ENCODE peak calls at places on chromosomes 1 and 21, in six cellular contexts. P, K, R, N, B and A are unnamed samples.

GRCh38 chr1:192826791-192827477 is 18.1 kb downstream of the RGS2 start:
- DNase-seq in P (no peak), K (no peak), R (no peak), N (no peak), B (no peak), A (no peak)

GRCh38 chr1:88276158-88276557 is 407.9 kb upstream of the PKN2 start:
- DNase-seq in P (no peak), K (no peak), R (no peak), N (no peak), B (no peak), A (no peak)

GRCh38 chr1:204443871-204444581 is 32.4 kb upstream of the PPP1R15B start:
- DNase-seq in P (no peak), K (no peak), R (no peak), N (no peak), B (no peak), A (no peak)

GRCh38 chr1:36605942-36606690 is 123.4 kb upstream of the CSF3R start:
- DNase-seq in P (no peak), K (no peak), R (no peak), N (no peak), B (no peak), A (no peak)

GRCh38 chr1:81144240-81144639 is 656.5 kb upstream of the ADGRL2 start:
- DNase-seq in P (no peak), K (no peak), R (no peak), N (no peak), B (no peak), A (no peak)

GRCh38 chr1:234702342-234703000 is 92.5 kb upstream of the IRF2BP2 start:
- DNase-seq in P (no peak), K (peak; percentile 90), R (peak; percentile 28), N (no peak), B (no peak), A (no peak)

GRCh38 chr1:6440198-6441126 is 15.9 kb downstream of the ESPN start:
- DNase-seq in P (peak; percentile 74), K (no peak), R (peak; percentile 82), N (peak; percentile 87), B (peak; percentile 56), A (peak; percentile 62)

GRCh38 chr1:46246548-46247432 is 773 bp upstream of the RAD54L start:
- DNase-seq in P (peak; percentile 62), K (peak; percentile 75), R (peak; percentile 61), N (peak; percentile 65), B (no peak), A (no peak)

GRCh38 chr1:55822896-55823295 is 607.7 kb upstream of the USP24 start:
- DNase-seq in P (no peak), K (no peak), R (no peak), N (no peak), B (no peak), A (no peak)

GRCh38 chr1:89286549-89287181 is 14.0 kb upstream of the GBP5 start:
- DNase-seq in P (no peak), K (no peak), R (no peak), N (no peak), B (no peak), A (no peak)

GRCh38 chr1:117235863-117236465 is 25.2 kb upstream of the VTCN1 start:
- DNase-seq in P (no peak), K (no peak), R (no peak), N (no peak), B (no peak), A (no peak)

GRCh38 chr1:2399890-2400575 is 8.4 kb downstream of the RER1 start:
- DNase-seq in P (no peak), K (no peak), R (no peak), N (no peak), B (no peak), A (no peak)

GRCh38 chr1:168589136-168589535 is 12.7 kb downstream of the XCL1 start:
- DNase-seq in P (no peak), K (no peak), R (no peak), N (no peak), B (no peak), A (no peak)

GRCh38 chr1:27504588-27505419 is 14.8 kb upstream of the WASF2 start:
- DNase-seq in P (no peak), K (peak; percentile 91), R (peak; percentile 67), N (peak; percentile 54), B (peak; percentile 31), A (no peak)

GRCh38 chr1:2801535-2802291 is at the start of gene TTC34:
- DNase-seq in P (peak; percentile 45), K (peak; percentile 61), R (peak; percentile 27), N (peak; percentile 28), B (no peak), A (no peak)

GRCh38 chr1:202229376-202229775 is 35.8 kb downstream of the LGR6 start:
- DNase-seq in P (no peak), K (no peak), R (no peak), N (no peak), B (no peak), A (no peak)

GRCh38 chr1:110880708-110881374 is 7.9 kb downstream of the CD53 start:
- DNase-seq in P (peak; percentile 79), K (no peak), R (no peak), N (no peak), B (no peak), A (no peak)

GRCh38 chr1:107935396-107936064 is 29.4 kb downstream of the VAV3 start:
- DNase-seq in P (no peak), K (no peak), R (no peak), N (no peak), B (no peak), A (no peak)

GRCh38 chr1:4060850-4061249 is 160.8 kb upstream of the C1orf174 start:
- DNase-seq in P (no peak), K (no peak), R (no peak), N (no peak), B (no peak), A (no peak)

GRCh38 chr1:239997160-239997514 is 94.5 kb upstream of the FMN2 start:
- DNase-seq in P (no peak), K (no peak), R (no peak), N (no peak), B (no peak), A (no peak)

GRCh38 chr1:241637046-241637590 is 3.1 kb downstream of the CHML start:
- DNase-seq in P (no peak), K (no peak), R (no peak), N (no peak), B (no peak), A (no peak)

GRCh38 chr21:20783611-20784010 is 214.6 kb upstream of the NCAM2 start:
- DNase-seq in P (no peak), K (no peak), R (no peak), N (no peak), B (no peak), A (no peak)

GRCh38 chr1:73205294-73205973 is 923.1 kb upstream of the NEGR1 start:
- DNase-seq in P (no peak), K (no peak), R (no peak), N (no peak), B (no peak), A (no peak)
- TF ChIP-seq CTCF in P (no peak), K (no peak), R (no peak), N (no peak), B (no peak), A (no peak)

GRCh38 chr21:43904316-43904925 is 39.4 kb downstream of the AGPAT3 start:
- DNase-seq in P (no peak), K (peak; percentile 61), R (no peak), N (no peak), B (no peak), A (no peak)

GRCh38 chr21:43907751-43908150 is 42.7 kb downstream of the AGPAT3 start:
- DNase-seq in P (no peak), K (peak; percentile 42), R (no peak), N (no peak), B (no peak), A (no peak)

GRCh38 chr21:43905726-43906455 is 40.9 kb downstream of the AGPAT3 start:
- DNase-seq in P (no peak), K (peak; percentile 36), R (no peak), N (no peak), B (no peak), A (no peak)

GRCh38 chr21:43908167-43908566 is 43.1 kb downstream of the AGPAT3 start:
- DNase-seq in P (no peak), K (peak; percentile 64), R (no peak), N (no peak), B (no peak), A (no peak)

DNA sequence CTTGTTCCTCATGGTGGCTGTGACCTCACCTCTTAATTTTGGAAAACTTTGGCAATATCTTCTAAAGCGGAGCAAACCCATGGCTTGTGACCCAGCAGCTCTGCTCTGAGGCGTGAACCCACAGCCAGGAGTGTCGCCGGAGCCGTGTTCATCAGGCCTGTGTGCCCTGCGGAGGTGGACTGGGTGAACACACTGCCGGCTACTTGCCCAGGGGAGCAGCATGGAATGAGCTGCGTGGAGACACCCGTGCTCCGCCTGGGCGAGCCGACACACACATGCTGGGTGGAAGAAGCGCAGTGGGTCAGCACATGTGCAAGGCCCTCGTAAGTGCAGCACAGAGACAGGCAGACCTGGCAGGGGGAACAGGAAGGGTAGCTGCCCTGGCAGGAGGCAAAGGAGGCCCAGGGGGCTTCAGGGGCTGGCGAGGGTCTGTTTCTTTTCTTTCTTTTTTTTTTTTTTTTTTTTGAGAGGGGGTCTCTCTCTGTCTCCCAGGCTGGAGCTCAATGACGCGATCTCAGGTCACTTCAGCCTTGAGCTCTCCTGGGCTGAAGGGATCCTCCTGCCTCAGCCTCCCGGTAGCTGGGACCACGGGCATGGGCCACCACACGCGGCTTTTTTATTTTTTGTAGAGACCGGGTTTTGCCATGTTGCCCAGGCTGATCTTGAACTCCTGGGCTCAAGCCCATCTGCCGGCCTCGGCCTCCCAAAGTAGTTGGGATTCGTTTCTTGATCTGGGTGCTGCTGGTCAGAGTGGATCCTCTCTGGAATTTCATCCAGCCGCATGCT is 41.8 kb downstream of the AGPAT3 start:
- DNase-seq in P (no peak), K (peak; percentile 44), R (no peak), N (no peak), B (no peak), A (no peak)
- H3K4me1 ChIP-seq in P (no peaks in the 10 kb centered on the region), K (peaks cover 7% of the 10 kb centered on the region), R (peaks cover 6% of the 10 kb centered on the region), N (peaks cover 9% of the 10 kb centered on the region), B (peaks cover 13% of the 10 kb centered on the region), A (peaks cover 21% of the 10 kb centered on the region)

GRCh38 chr1:156811171-156811570 is 5.5 kb downstream of the SH2D2A start:
- DNase-seq in P (no peak), K (no peak), R (no peak), N (no peak), B (no peak), A (no peak)
- H3K4me3 ChIP-seq in P (no peak overlapping the region), K (no peak overlapping the region), R (no peak overlapping the region), N (no peak overlapping the region), B (no peak overlapping the region), A (no peak overlapping the region)

DNA sequence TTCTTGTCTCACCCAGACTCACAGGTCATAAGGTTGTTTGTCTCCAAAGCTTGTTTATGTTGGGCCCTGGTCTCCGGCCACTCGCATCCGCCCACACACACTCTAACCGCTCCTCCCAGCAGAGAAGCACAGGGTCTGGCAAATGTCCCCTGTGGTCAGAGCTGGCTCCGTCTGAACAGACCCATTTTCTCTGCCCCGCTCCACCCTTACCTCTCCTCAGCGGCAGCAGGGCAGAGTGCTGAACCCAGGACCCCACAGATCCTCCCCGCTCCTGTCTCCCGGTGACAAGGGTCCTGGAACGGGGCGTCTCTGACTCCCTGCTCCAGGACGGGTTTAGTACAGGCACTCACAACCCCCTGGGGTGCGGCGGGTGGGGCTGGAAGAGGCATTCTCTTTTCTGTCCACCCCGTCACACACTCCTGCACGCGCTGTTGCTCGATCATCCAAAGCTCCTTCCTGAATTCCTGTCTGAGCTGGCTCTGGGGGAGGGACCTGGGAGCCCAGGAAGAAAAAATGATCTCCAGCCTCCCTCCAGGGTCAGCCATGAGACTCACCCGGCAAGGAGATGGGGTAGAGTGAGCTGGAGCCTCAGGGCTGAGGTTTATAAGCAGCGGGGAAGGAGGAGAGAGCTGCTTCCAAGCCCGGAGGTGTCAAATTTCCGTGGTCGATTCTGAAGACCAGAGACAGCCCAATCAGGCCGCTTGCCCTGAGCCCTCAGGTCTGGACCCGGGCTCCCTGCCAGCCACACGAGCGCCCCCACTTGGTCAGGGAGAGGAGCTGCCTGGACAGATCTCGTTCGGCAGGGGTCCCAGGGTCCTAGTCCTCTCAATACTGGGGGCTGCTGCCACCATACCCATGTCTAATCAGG is at the start of gene S100A13:
- DNase-seq in P (no peak), K (peak; percentile 92), R (peak; percentile 84), N (peak; percentile 71), B (peak; percentile 78), A (peak; percentile 88)
- TF ChIP-seq CTCF in P (no peak), K (peak; percentile 28), R (peak; percentile 53), N (peak; percentile 65), B (peak; percentile 51), A (no peak)